ENCODE peak calls at places on chromosomes 11 and 22, in eight cellular contexts. J is spleen, H is stomach, T is upper lobe of left lung, F is transverse colon, Q is adrenal gland, V is breast epithelium, A is IMR-90. L is an unnamed sample. For H3K4me1, the result is how much of the 10 kb centered on the place peaks cover.

GRCh38 chr11:47923667-47924066 is 56.7 kb upstream of the PTPRJ start:
- DNase-seq in H (peak), J (no peak), Q (peak), A (peak), V (no peak), F (no peak), T (no peak), L (no peak)

GRCh38 chr11:1263036-1263435 is 40.2 kb downstream of the MUC5B start:
- DNase-seq in J (peak), T (peak), V (no peak), A (no peak), F (peak), H (no peak), Q (no peak), L (no peak)

GRCh38 chr22:46996595-46997310 is 234.3 kb downstream of the TBC1D22A start:
- DNase-seq in V (no peak), J (no peak), Q (no peak), H (no peak), F (no peak), A (no peak), T (no peak), L (no peak)

GRCh38 chr11:31699066-31699465 is 112.1 kb downstream of the PAX6 start:
- DNase-seq in A (no peak), V (no peak), F (no peak), Q (no peak), J (no peak), T (no peak), H (no peak), L (no peak)

GRCh38 chr11:134654161-134654915 is 242.3 kb upstream of the B3GAT1 start:
- DNase-seq in A (no peak), V (peak), J (no peak), F (no peak), H (peak), T (no peak), Q (no peak), L (no peak)

GRCh38 chr11:85495918-85496317 is 131.2 kb downstream of the DLG2 start:
- DNase-seq in F (no peak), T (no peak), H (no peak), J (no peak), V (no peak), A (no peak), Q (no peak), L (no peak)

GRCh38 chr11:61334434-61335354 is 1.7 kb downstream of the TKFC start:
- DNase-seq in H (no peak), A (peak), Q (peak), T (no peak), F (no peak), J (no peak), V (no peak), L (peak)

GRCh38 chr11:111097191-111097590 is 148.3 kb upstream of the POU2AF2 start:
- DNase-seq in Q (peak), T (no peak), H (peak), V (peak), F (peak), A (peak), J (no peak), L (peak)

GRCh38 chr22:39545310-39546063 is 12.9 kb upstream of the RPS19BP1 start:
- DNase-seq in F (peak), A (no peak), Q (no peak), J (no peak), V (no peak), T (peak), H (no peak), L (no peak)

GRCh38 chr11:76990628-76991027 is 43.6 kb upstream of the B3GNT6 start:
- DNase-seq in H (no peak), A (no peak), J (no peak), T (no peak), Q (no peak), V (no peak), F (no peak), L (no peak)

GRCh38 chr11:69703711-69704507 is at the start of gene FGF19:
- DNase-seq in Q (no peak), T (peak), J (peak), V (no peak), F (no peak), A (no peak), H (no peak), L (no peak)

GRCh38 chr22:27881404-27881803 is 37.7 kb downstream of the PITPNB start:
- DNase-seq in J (no peak), F (peak), Q (no peak), V (peak), H (peak), A (peak), T (no peak), L (no peak)

GRCh38 chr22:39133871-39134270 is 18.6 kb downstream of the CBX7 start:
- DNase-seq in H (no peak), A (no peak), T (peak), J (no peak), V (no peak), Q (no peak), F (no peak), L (no peak)

GRCh38 chr11:76728778-76729177 is 54.4 kb upstream of the TSKU start:
- DNase-seq in J (no peak), V (no peak), F (no peak), Q (no peak), A (no peak), H (no peak), T (no peak), L (no peak)

GRCh38 chr11:8090756-8091155 is 9.7 kb downstream of the TUB start:
- DNase-seq in V (no peak), F (no peak), H (no peak), Q (no peak), T (no peak), A (no peak), J (peak), L (no peak)

GRCh38 chr11:77270921-77271320 is 30.6 kb downstream of the GDPD4 start:
- DNase-seq in Q (no peak), J (no peak), T (no peak), A (no peak), H (no peak), V (no peak), F (no peak), L (no peak)

GRCh38 chr11:78605296-78605695 is 30.6 kb upstream of the NARS2 start:
- DNase-seq in T (no peak), H (no peak), Q (no peak), F (no peak), V (no peak), J (no peak), A (peak), L (no peak)

GRCh38 chr11:14310696-14311095 is 48.3 kb downstream of the RRAS2 start:
- DNase-seq in A (peak), T (no peak), F (no peak), V (no peak), H (no peak), Q (no peak), J (no peak), L (no peak)

GRCh38 chr11:2576116-2576515 is 123.7 kb downstream of the KCNQ1OT1 start:
- DNase-seq in V (no peak), A (no peak), Q (peak), H (no peak), F (peak), J (peak), T (no peak), L (peak)

GRCh38 chr11:56296877-56297276 is 4.8 kb upstream of the OR8H1 start:
- DNase-seq in A (no peak), V (no peak), Q (no peak), H (no peak), J (no peak), F (no peak), T (no peak), L (no peak)

GRCh38 chr11:126782810-126783209 is 217.8 kb downstream of the KIRREL3 start:
- DNase-seq in V (no peak), F (no peak), A (no peak), J (no peak), H (no peak), Q (no peak), T (no peak), L (no peak)

GRCh38 chr11:67376873-67377808 is 3.7 kb upstream of the CLCF1 start:
- DNase-seq in A (no peak), Q (no peak), H (no peak), V (no peak), T (no peak), F (no peak), J (no peak), L (no peak)

DNA sequence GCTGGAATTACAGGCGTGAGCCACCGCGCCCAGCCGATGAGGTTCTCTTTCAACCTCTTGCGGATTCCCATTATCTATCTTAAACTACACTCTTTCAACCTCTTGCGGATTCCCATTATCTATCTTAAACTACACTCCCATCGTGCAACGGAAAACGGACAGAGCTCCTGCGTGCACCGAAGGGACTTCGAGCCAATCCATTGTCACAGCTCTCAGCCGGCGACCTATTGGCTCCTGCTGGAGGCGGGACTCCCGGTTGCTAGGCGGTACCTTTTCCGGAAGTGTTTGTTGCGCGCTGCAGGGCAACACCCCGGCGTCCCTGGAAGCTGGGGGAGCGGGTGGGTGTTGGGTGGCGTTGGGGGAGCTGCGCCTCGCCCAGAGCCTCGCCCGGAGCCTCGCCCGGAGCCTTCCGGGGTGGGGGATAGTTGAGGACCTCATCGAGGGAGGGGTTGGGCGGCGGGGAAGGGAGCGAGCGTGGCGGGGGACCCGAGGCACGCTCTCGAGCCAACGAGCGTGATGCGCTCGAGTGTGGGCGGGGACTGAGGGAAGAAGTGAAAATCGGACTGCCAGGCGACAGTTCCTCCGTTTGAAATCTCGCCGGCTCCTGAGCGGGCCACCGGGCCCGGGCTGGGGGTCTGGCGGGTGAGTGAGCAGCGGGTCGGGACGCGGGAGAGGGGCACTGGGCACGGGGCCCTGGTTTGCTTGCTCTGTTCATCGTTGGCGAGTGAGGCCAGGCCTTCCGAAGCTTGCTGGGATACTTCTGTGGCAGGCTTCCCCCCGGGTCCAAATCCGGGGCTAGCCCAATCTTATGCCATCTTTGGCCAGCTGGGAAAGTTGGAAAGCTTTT is at the start of gene CEP164:
- DNase-seq in Q (peak), T (peak), V (peak), A (peak), H (peak), F (peak), J (peak), L (peak)
- TF ChIP-seq POLR2A in Q (peak), T (no peak), V (peak), A (peak), H (peak), F (peak), J (no peak), L (peak)

GRCh38 chr11:125225401-125225800 is 60.9 kb downstream of the PKNOX2 start:
- DNase-seq in J (no peak), T (no peak), V (no peak), A (no peak), F (no peak), Q (no peak), H (no peak), L (peak)

GRCh38 chr11:125221499-125221898 is 56.9 kb downstream of the PKNOX2 start:
- DNase-seq in H (no peak), A (no peak), T (no peak), J (no peak), V (no peak), Q (no peak), F (no peak), L (no peak)

GRCh38 chr11:125224391-125225015 is 60.0 kb downstream of the PKNOX2 start:
- DNase-seq in F (no peak), Q (no peak), A (peak), T (no peak), J (no peak), H (peak), V (no peak), L (peak)

GRCh38 chr11:125223901-125224331 is 59.4 kb downstream of the PKNOX2 start:
- DNase-seq in Q (no peak), J (no peak), H (no peak), V (no peak), A (no peak), T (peak), F (no peak), L (peak)

GRCh38 chr11:125222494-125222893 is 57.9 kb downstream of the PKNOX2 start:
- DNase-seq in F (no peak), V (no peak), H (no peak), Q (no peak), A (no peak), J (no peak), T (no peak), L (no peak)
- H3K4me3 ChIP-seq in F (no peak), V (no peak), H (no peak), Q (no peak), A (no peak), J (no peak), T (no peak), L (no peak)

GRCh38 chr11:35085766-35086165 is 53.2 kb upstream of the CD44 start:
- DNase-seq in Q (no peak), T (no peak), H (no peak), J (no peak), A (no peak), F (no peak), V (no peak), L (no peak)
- H3K4me1 ChIP-seq in Q (under half), T (half or more), H (under half), J (half or more), A (under half), F (under half), V (under half), L (under half)

GRCh38 chr22:41092023-41092817 is at the start of gene EP300:
- DNase-seq in V (peak), H (peak), J (peak), T (peak), A (peak), F (peak), Q (peak), L (peak)
- TF ChIP-seq POLR2A in V (peak), H (no peak), J (no peak), T (peak), A (peak), F (peak), Q (peak), L (no peak)

GRCh38 chr11:44793350-44794090 is 66.8 kb downstream of the TSPAN18 start:
- DNase-seq in F (no peak), V (no peak), Q (no peak), H (no peak), T (no peak), A (peak), J (peak), L (no peak)
- H3K4me3 ChIP-seq in F (no peak), V (no peak), Q (no peak), H (no peak), T (no peak), A (no peak), J (no peak), L (no peak)

GRCh38 chr22:17922925-17923898 is 101.1 kb downstream of the MICAL3 start:
- DNase-seq in T (no peak), F (no peak), A (peak), V (peak), J (no peak), H (no peak), Q (peak), L (peak)
- H3K4me1 ChIP-seq in T (under half), F (half or more), A (under half), V (under half), J (half or more), H (under half), Q (half or more), L (under half)

GRCh38 chr11:46361283-46362145 is 14.3 kb downstream of the DGKZ start:
- DNase-seq in Q (peak), J (peak), F (peak), A (peak), T (peak), V (peak), H (no peak), L (peak)
- TF ChIP-seq POLR2A in Q (no peak), J (no peak), F (peak), A (no peak), T (peak), V (no peak), H (no peak), L (no peak)

DNA sequence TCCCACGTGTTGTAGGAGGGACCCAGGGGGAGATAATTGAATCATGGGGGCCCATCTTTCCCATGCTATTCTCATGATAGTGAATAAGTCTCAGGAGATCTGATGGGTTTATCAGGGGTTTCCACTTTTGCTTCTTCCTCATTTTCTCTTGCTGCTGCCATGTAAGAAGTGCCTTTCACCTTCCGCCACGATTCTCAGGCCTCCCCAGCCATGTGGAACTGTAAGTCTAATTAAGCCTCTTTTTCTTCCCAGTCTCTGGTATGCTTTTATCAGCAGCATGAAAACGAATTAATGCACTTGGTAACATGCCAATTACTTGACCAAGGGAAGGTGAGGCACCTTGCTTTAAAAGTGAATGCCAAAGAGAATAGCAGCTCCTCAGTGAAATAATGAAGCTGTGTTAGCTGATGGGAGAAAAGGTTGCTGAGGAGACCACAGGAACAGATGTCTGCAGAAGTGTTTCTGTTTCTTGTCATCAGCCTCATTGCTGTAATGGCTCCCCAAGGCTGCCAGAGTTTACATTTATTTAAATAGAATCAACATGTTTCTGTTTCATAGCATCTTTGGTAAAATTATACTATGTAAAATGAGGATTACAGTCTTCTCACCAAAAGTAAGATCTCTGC is 89.0 kb upstream of the CD44 start:
- DNase-seq in J (no peak), T (no peak), Q (no peak), A (no peak), H (no peak), F (no peak), V (no peak), L (no peak)
- H3K4me3 ChIP-seq in J (no peak), T (no peak), Q (no peak), A (no peak), H (no peak), F (no peak), V (no peak), L (no peak)

DNA sequence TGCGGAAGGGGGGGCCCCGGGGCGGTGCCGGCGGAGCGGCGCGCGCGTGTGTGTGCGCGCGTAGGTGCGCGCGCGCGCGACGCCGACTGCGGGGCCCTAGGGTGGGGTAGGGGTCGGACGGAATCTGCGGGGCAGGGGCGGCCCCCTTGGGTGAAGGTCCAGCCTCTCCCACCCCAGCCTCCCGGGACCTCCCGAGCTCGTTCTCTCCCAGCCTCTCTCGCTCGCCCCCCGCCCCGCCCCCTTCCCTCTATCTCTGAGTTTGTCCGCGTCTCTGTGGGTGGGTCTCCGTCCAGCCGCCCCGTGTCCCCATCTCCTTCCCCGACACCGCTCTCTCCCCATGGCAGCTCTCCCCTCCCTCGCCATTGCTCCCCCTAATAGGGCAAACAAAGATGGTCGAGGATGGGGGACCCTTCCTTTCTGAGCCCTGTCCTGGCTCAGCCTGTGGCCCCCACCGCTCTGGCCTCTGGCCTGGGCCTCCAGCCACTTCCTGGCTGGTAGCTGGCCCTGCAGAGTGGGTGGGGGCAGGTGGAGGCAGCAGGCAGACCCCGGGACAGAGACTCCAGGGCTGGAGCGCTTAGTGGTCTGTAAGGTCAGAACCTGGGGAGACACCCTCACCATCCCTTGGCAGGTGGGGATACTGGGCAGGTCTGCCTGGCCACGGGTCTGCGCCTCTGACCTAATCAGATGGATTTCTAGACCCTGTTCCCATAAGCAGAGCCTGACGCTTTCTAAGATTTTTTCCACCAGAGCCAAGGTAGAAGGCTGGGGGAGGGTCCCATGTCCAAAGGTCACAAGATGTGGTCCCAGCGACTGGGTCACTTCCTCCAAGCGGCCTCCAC is 32.9 kb upstream of the PRR5 start:
- DNase-seq in V (no peak), A (no peak), J (no peak), F (no peak), T (no peak), H (no peak), Q (no peak), L (no peak)
- H3K4me1 ChIP-seq in V (under half), A (under half), J (half or more), F (under half), T (under half), H (under half), Q (under half), L (under half)